ENCODE peak calls at places on chromosomes 2 and 18, in four cellular contexts. P, G, V and F are unnamed samples.
A peak's percentile ranks its signal among the peaks of the same experiment; 100 is the strongest.

GRCh38 chr18:56298935-56299334 is 339.5 kb downstream of the TXNL1 start:
- DNase-seq in P (peak; percentile 2), V (no peak), G (peak; percentile 36), F (no peak)

GRCh38 chr2:18119883-18120282 is 241.4 kb downstream of the KCNS3 start:
- DNase-seq in G (no peak), V (no peak), P (no peak), F (no peak)

GRCh38 chr2:187500585-187501359 is 52.7 kb upstream of the CALCRL start:
- DNase-seq in G (peak; percentile 65), P (no peak), V (no peak), F (no peak)

GRCh38 chr2:17177094-17177493 is 341.1 kb downstream of the RAD51AP2 start:
- DNase-seq in V (no peak), G (no peak), P (no peak), F (no peak)

GRCh38 chr2:210681481-210681880 is 125.1 kb downstream of the CPS1 start:
- DNase-seq in V (no peak), G (no peak), P (no peak), F (no peak)

GRCh38 chr2:73998451-73998850 is 13.7 kb downstream of the TET3 start:
- DNase-seq in P (no peak), G (no peak), V (no peak), F (no peak)

GRCh38 chr2:68714866-68715265 is 19.7 kb upstream of the ARHGAP25 start:
- DNase-seq in P (peak; percentile 81), G (no peak), V (no peak), F (peak; percentile 85)

GRCh38 chr18:64799378-64799777 is 650.5 kb upstream of the LINC00305 start:
- DNase-seq in V (no peak), G (no peak), P (no peak), F (no peak)

GRCh38 chr2:196601430-196602306 is 37.8 kb upstream of the CCDC150 start:
- DNase-seq in P (no peak), V (no peak), G (peak; percentile 33), F (no peak)

GRCh38 chr2:169110919-169111318 is 41.6 kb downstream of the DHRS9 start:
- DNase-seq in G (peak; percentile 68), V (no peak), P (no peak), F (no peak)

GRCh38 chr2:208017721-208018120 is 7.6 kb downstream of the PLEKHM3 start:
- DNase-seq in P (no peak), G (no peak), V (no peak), F (no peak)

GRCh38 chr2:173298536-173299097 is 56.1 kb upstream of the CDCA7 start:
- DNase-seq in G (peak; percentile 49), P (no peak), V (no peak), F (no peak)

GRCh38 chr2:56348382-56348781 is 164.6 kb downstream of the CCDC85A start:
- DNase-seq in V (no peak), P (no peak), G (no peak), F (no peak)

GRCh38 chr2:164808776-164809175 is 32.8 kb downstream of the COBLL1 start:
- DNase-seq in V (no peak), G (no peak), P (no peak), F (no peak)

GRCh38 chr18:38241216-38241615 is 675.6 kb upstream of the CELF4 start:
- DNase-seq in V (no peak), P (no peak), G (no peak), F (no peak)

DNA sequence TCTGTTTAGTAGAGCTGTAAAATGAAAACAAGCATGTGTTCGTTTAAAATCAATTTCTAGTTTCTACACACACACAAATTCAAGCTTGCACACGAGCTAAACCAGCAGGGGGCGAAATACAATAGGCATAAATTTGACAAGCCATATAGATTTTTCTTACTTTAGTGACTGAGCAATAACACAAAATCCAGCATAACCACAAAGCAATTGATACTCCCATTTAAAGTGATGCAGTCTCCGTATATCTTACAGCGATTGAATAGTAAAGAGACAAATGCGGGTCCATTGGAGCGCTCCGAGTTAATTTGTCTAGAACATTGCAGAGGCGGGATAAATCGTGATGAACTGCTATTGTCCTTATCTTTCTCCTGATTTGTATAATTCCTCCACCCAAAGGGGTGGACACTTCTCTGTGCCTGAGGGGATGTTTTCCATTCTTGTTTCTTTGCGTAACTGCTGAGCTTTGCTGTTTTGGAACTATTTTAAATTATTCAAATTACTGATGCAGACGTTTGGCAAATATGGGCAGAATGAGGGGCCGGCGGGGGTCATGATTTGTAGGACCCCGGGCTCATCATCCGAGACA is 1.2 kb upstream of the AFTPH start:
- DNase-seq in P (peak; percentile 50), G (peak; percentile 71), V (peak; percentile 69), F (no peak)
- TF ChIP-seq POLR2AphosphoS5 in P (no peak), G (no peak), V (peak; percentile 55), F (no peak)

GRCh38 chr2:134765987-134766386 is 47.2 kb upstream of the TMEM163 start:
- DNase-seq in G (no peak), V (no peak), P (no peak), F (no peak)
- TF ChIP-seq CTCF in G (peak; percentile 20), V (no peak), P (no peak), F (no peak)

GRCh38 chr2:84880395-84880644 is 564 bp downstream of the TRABD2A start:
- DNase-seq in P (no peak), G (peak; percentile 39), V (no peak), F (no peak)

GRCh38 chr2:84882415-84882738 is 1.5 kb upstream of the TRABD2A start:
- DNase-seq in V (no peak), P (no peak), G (no peak), F (no peak)

GRCh38 chr2:84880645-84881521 is at the start of gene TRABD2A:
- DNase-seq in V (no peak), P (no peak), G (peak; percentile 81), F (peak; percentile 90)

GRCh38 chr2:84882775-84883550 is 2.1 kb upstream of the TRABD2A start:
- DNase-seq in P (no peak), V (no peak), G (no peak), F (no peak)

DNA sequence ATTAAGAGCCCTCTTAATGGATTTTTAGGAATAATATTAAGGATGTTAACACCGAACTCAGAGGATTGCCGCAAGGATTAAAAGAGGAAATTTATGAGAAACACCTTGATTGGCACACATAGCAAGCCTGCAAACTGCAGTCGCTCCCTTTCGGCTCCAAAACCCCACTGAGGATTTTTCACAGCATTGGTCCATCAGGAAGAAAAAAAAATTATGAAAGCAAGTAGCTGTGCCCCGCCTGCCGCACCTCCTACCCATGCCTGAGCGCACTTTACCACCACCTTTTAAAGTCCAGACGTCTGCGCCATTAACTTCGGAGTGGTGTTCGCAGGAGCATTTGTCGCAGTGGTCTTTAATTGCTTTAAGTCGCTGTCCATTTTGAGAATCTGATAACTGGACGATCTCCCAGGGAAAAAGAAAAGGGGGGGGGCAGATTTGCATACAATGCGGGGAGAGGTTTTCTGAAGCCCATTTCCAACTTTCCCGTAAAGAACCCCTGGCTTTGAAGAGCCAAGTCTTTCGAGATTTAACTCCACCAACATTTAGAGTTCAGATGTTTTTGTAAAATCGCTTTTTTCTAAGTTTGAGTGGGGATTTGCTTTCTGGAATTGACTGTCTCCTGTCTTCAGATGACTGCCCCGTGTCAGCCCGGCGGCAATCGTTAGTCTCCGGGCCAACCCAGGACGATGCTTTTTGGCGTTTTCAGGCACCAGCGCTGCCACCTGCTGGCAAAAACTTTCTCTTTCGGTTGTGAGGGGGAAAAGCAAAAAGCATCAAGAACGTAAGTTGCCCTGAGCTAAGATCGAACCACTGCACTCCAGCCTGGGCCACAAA is 914 bp upstream of the TRABD2A start:
- DNase-seq in G (peak; percentile 96), P (peak; percentile 61), V (peak; percentile 65), F (peak; percentile 89)
- TF ChIP-seq POLR2AphosphoS5 in G (no peak), P (no peak), V (peak; percentile 45), F (no peak)

GRCh38 chr2:27954261-27954673 is 63.7 kb downstream of the BABAM2 start:
- DNase-seq in G (no peak), V (no peak), P (no peak), F (no peak)
- TF ChIP-seq CTCF in G (no peak), V (no peak), P (no peak), F (no peak)

DNA sequence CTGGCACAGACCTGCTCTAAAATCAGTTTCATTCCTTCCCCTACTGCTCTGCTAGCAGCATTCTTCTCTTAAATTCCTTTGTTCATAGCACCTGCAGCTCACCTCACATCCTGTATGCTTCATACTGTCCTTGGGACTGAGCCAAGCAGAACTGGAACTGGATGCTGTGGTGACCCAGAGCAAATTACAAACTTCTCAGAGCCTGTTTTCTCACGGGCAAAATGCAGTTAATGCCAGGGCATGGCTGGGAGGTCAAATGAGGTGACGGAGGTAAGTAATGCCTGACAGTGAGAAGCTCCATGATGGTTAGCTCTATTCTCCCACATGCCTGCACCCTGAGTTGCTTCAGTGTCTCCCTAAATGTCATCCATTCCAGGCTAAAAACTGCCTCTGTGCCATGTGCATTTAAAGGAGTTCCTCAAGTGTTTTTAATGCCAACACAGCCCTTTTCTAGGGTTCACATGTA is 29.7 kb downstream of the C2orf42 start:
- DNase-seq in P (no peak), V (no peak), G (peak; percentile 41), F (no peak)
- TF ChIP-seq POLR2AphosphoS5 in P (no peak), V (no peak), G (no peak), F (no peak)

GRCh38 chr2:95301186-95301585 is 4.0 kb downstream of the KCNIP3 start:
- DNase-seq in G (no peak), V (no peak), P (no peak), F (no peak)
- TF ChIP-seq CTCF in G (no peak), V (no peak), P (no peak), F (no peak)

GRCh38 chr2:133363884-133364283 is 204.4 kb downstream of the NCKAP5 start:
- DNase-seq in V (no peak), P (no peak), G (no peak), F (no peak)

GRCh38 chr2:133360882-133361281 is 207.4 kb downstream of the NCKAP5 start:
- DNase-seq in G (no peak), V (no peak), P (no peak), F (no peak)

GRCh38 chr2:133364636-133365035 is 203.6 kb downstream of the NCKAP5 start:
- DNase-seq in G (peak; percentile 20), P (no peak), V (no peak), F (no peak)

GRCh38 chr2:133360190-133360589 is 208.1 kb downstream of the NCKAP5 start:
- DNase-seq in V (no peak), G (no peak), P (no peak), F (no peak)

GRCh38 chr2:133362061-133362476 is 206.2 kb downstream of the NCKAP5 start:
- DNase-seq in G (no peak), V (no peak), P (no peak), F (no peak)
- TF ChIP-seq POLR2AphosphoS5 in G (no peak), V (no peak), P (no peak), F (no peak)

GRCh38 chr2:144946263-144946662 is 426.3 kb upstream of the ZEB2 start:
- DNase-seq in V (no peak), G (no peak), P (peak; percentile 49), F (no peak)
- TF ChIP-seq CTCF in V (no peak), G (no peak), P (no peak), F (no peak)